ENCODE peak calls at places on chromosome 11, in seven cellular contexts. Z is heart right ventricle; V is SHP77 treated with DMSO at 0.1 percent for 48 hours; F is NB4; G is ELR; J is amniotic epithelial cell; C is T-helper 2 cell treated with Interferon-gamma antibody and Interleukin-4, amounts not matched to agents 5 μg/mL and 100 μg/mL, for 36 hours. I is an unnamed sample.

GRCh38 chr11:83219095-83219494 is 25.6 kb downstream of the ANKRD42 start:
- DNase-seq in Z (no peak), V (no peak), F (peak), G (peak), J (peak), C (no peak), I (no peak)

GRCh38 chr11:116641561-116642045 is 131.2 kb downstream of the BUD13 start:
- DNase-seq in Z (peak), V (no peak), F (peak), G (peak), J (peak), C (no peak), I (peak)

GRCh38 chr11:3169952-3170755 is 5.0 kb upstream of the OSBPL5 start:
- DNase-seq in Z (no peak), V (no peak), F (no peak), G (peak), J (no peak), C (no peak), I (no peak)

GRCh38 chr11:125494033-125494364 is 2.1 kb downstream of the FEZ1 start:
- DNase-seq in Z (no peak), V (no peak), F (no peak), G (no peak), J (no peak), C (no peak), I (no peak)

GRCh38 chr11:41377709-41378394 is 81.6 kb downstream of the LRRC4C start:
- DNase-seq in Z (no peak), V (no peak), F (no peak), G (no peak), J (no peak), C (no peak), I (no peak)

GRCh38 chr11:13315517-13316432 is 38.2 kb downstream of the BMAL1 start:
- DNase-seq in Z (no peak), V (no peak), F (no peak), G (peak), J (no peak), C (no peak), I (no peak)

GRCh38 chr11:16154715-16155396 is 201.5 kb downstream of the SOX6 start:
- DNase-seq in Z (no peak), V (no peak), F (no peak), G (peak), J (peak), C (no peak), I (no peak)

GRCh38 chr11:32259641-32260081 is 168.8 kb downstream of the RCN1 start:
- DNase-seq in Z (peak), V (no peak), F (peak), G (peak), J (peak), C (peak), I (peak)

GRCh38 chr11:82194521-82194920 is 539.1 kb downstream of the FAM181B start:
- DNase-seq in Z (no peak), V (no peak), F (no peak), G (no peak), J (no peak), C (no peak), I (peak)

GRCh38 chr11:131511794-131512193 is 141.4 kb downstream of the NTM start:
- DNase-seq in Z (no peak), V (no peak), F (peak), G (peak), J (no peak), C (no peak), I (no peak)

GRCh38 chr11:7576671-7577225 is 62.9 kb downstream of the PPFIBP2 start:
- DNase-seq in Z (peak), V (no peak), F (no peak), G (peak), J (peak), C (no peak), I (no peak)

GRCh38 chr11:123429851-123430735 is at the start of gene GRAMD1B:
- DNase-seq in Z (peak), V (no peak), F (peak), G (peak), J (peak), C (peak), I (peak)

GRCh38 chr11:2716376-2717095 is 16.7 kb upstream of the KCNQ1OT1 start:
- DNase-seq in Z (no peak), V (no peak), F (no peak), G (no peak), J (peak), C (no peak), I (no peak)

GRCh38 chr11:82927264-82927880 is 25.8 kb downstream of the DDIAS start:
- DNase-seq in Z (peak), V (peak), F (peak), G (peak), J (peak), C (no peak), I (no peak)

GRCh38 chr11:98029832-98030231 is 990.9 kb upstream of the CNTN5 start:
- DNase-seq in Z (no peak), V (no peak), F (no peak), G (no peak), J (no peak), C (no peak), I (no peak)

I was measured in GM06990.